ENCODE peak calls at places on chromosomes 12 and 14, in four cellular contexts. I, H, O and L are unnamed samples.

GRCh38 chr14:38238332-38238731 is 17.6 kb downstream of the CLEC14A start:
- DNase-seq in I (no peak), H (no peak), O (no peak), L (no peak)

GRCh38 chr14:24207104-24207543 is 1.6 kb downstream of the TSSK4 start:
- DNase-seq in O (no peak), I (no peak), H (no peak), L (no peak)

GRCh38 chr12:113766880-113767878 is 198.9 kb downstream of the RBM19 start:
- DNase-seq in I (peak; percentile 80), H (peak; percentile 49), O (no peak), L (peak; percentile 15)

GRCh38 chr14:75562048-75562447 is 16.4 kb upstream of the FLVCR2 start:
- DNase-seq in O (no peak), I (no peak), H (no peak), L (no peak)

GRCh38 chr12:56522486-56523193 is 1.0 kb downstream of the RBMS2 start:
- DNase-seq in I (peak; percentile 36), O (peak; percentile 12), H (no peak), L (no peak)

GRCh38 chr12:14410177-14410576 is 44.7 kb downstream of the ATF7IP start:
- DNase-seq in I (no peak), H (no peak), O (no peak), L (no peak)

GRCh38 chr12:90261283-90261682 is 552.6 kb upstream of the ATP2B1 start:
- DNase-seq in O (no peak), H (no peak), I (no peak), L (no peak)

GRCh38 chr14:102316048-102316745 is 3.3 kb upstream of the ZNF839 start:
- DNase-seq in I (no peak), H (peak; percentile 44), O (no peak), L (no peak)

GRCh38 chr14:78697341-78697740 is 527.2 kb downstream of the NRXN3 start:
- DNase-seq in H (peak; percentile 6), I (peak; percentile 7), O (no peak), L (no peak)

GRCh38 chr12:117686210-117686609 is 282.6 kb downstream of the KSR2 start:
- DNase-seq in H (no peak), I (no peak), O (no peak), L (no peak)

GRCh38 chr14:102362084-102362483 is 606 bp downstream of the CINP start:
- DNase-seq in O (no peak), I (peak; percentile 22), H (no peak), L (no peak)

GRCh38 chr12:54257332-54257731 is 22.6 kb downstream of the CBX5 start:
- DNase-seq in O (peak; percentile 4), I (no peak), H (no peak), L (no peak)

GRCh38 chr12:28057856-28058615 is 85.5 kb upstream of the PTHLH start:
- DNase-seq in H (no peak), I (no peak), O (no peak), L (no peak)

GRCh38 chr14:95311752-95312151 is 8.0 kb downstream of the CLMN start:
- DNase-seq in O (no peak), I (peak; percentile 56), H (no peak), L (no peak)

GRCh38 chr14:22978873-22979671 is 3.3 kb downstream of the AJUBA start:
- DNase-seq in I (no peak), O (no peak), H (no peak), L (no peak)

GRCh38 chr14:102279688-102280348 is 25.1 kb downstream of the MOK start:
- DNase-seq in H (peak; percentile 64), I (peak; percentile 87), O (no peak), L (no peak)

GRCh38 chr14:49766839-49767238 is 1.1 kb upstream of the KLHDC2 start:
- DNase-seq in O (no peak), I (no peak), H (no peak), L (no peak)

GRCh38 chr12:64428956-64429355 is 23.0 kb upstream of the TBK1 start:
- DNase-seq in I (no peak), O (no peak), H (no peak), L (no peak)

GRCh38 chr14:95575820-95576473 is 41.1 kb downstream of the GLRX5 start:
- DNase-seq in I (no peak), H (no peak), O (no peak), L (no peak)

GRCh38 chr12:129337413-129337812 is 484.1 kb downstream of the GLT1D1 start:
- DNase-seq in O (peak; percentile 36), H (no peak), I (no peak), L (no peak)

GRCh38 chr12:31989571-31989970 is 30.4 kb downstream of the RESF1 start:
- DNase-seq in H (no peak), I (no peak), O (no peak), L (no peak)

GRCh38 chr12:104539063-104539462 is 82.3 kb downstream of the CHST11 start:
- DNase-seq in O (no peak), H (no peak), I (no peak), L (no peak)

GRCh38 chr14:28406181-28406580 is 360.4 kb upstream of the FOXG1 start:
- DNase-seq in H (no peak), I (no peak), O (no peak), L (no peak)

GRCh38 chr12:55009171-55009570 is 10.6 kb upstream of the NEUROD4 start:
- DNase-seq in I (no peak), H (no peak), O (no peak), L (no peak)

GRCh38 chr12:50112456-50113218 is 601 bp downstream of the COX14 start:
- DNase-seq in O (peak; percentile 56), H (peak; percentile 49), I (peak; percentile 66), L (no peak)

GRCh38 chr12:67649165-67650126 is 901 bp downstream of the DYRK2 start:
- DNase-seq in H (no peak), O (peak; percentile 64), I (peak; percentile 31), L (peak; percentile 50)

GRCh38 chr14:64682173-64682710 is 22.0 kb upstream of the PLEKHG3 start:
- DNase-seq in O (no peak), H (no peak), I (no peak), L (no peak)

DNA sequence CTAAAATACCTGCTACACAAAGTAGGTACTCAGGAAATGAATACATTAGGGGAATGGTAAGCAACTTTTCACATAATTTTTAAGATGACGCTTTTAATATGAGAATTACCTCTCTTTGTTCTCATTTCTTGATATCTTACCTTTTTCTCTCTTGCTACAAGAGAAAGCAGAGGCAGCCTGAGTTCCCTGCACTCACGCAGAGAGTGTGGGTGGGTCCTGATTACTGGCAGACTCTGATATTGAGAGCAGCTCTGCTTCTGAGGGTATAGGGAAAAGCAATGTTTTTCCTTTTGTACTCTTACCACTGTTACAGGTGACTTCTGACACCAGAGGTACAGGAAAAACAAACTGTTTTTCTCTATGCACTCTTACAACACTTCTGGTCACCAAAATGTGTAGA is 420.2 kb upstream of the TMTC1 start:
- DNase-seq in I (no peak), H (no peak), O (no peak), L (no peak)
- TF ChIP-seq RNF2 in I (no peak), H (no peak), O (no peak), L (no peak)

DNA sequence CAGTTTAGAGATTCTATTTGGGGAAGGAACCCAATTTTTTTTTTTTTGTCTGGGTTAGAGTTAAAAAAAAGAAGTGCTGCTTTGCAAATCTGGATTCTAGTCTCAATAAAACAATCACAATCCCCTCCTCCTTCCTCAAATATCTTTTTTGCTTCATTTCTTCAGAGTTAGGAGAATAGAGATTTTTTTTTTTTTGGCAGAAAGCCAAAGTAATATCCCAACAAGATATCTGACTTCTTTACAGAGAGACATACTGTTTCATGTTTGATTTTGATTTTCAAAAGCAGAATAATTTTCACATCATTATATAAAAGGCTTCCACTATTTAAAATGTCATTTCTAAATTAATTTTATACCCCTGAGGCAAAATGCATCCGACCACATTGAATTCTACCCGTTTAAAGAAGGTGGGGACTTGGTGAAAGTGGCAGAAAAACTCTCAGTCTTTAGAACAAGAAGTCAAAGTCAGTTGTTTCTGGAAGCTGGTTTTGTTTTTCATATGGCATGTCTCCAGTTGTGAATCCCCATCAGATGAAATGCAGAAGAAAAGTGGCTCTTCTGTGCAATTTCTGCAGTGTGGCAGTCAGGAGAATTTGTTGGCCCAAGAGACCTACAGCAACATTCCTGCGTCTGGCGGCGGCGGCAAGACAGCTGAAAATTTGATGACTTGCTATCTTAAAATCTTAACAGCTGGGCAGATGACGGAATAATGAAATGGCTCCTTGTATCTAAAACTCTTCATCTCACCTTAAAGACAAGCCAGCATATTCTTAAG is 201.7 kb downstream of the FOXN3 start:
- DNase-seq in O (no peak), I (no peak), H (no peak), L (no peak)
- TF ChIP-seq RNF2 in O (no peak), I (no peak), H (no peak), L (no peak)

DNA sequence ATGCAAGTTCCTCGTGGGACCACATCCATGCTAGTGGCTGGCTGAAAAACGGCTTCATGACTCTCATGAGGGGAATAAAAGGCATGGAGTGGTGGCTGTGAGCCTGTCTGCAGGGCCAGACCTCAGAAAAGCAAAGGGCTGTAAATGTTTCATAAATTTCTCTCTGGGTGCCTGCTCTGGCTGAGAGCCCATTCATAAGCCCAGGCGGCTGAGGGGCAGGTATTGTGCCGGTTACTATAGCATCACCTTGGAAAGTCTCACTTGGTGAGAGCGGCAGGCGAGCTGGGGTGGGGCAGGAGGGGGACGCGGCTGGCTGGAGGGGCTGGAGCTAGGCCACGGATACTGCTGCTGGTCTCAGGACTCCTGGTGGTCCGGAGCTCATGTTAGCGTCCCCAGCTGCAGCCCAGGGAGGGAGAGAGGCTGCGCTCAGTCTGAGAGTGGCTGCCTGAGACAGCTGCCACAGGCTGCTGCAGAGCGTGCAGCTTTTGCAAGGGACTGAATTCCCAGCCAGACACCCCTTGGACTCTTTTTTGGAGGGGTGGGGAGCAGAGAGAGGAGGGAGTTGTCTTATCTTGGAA is at the start of gene SLC17A8:
- DNase-seq in O (no peak), H (no peak), I (no peak), L (peak; percentile 63)
- TF ChIP-seq RNF2 in O (no peak), H (no peak), I (no peak), L (no peak)

GRCh38 chr12:2624543-2625266 is 170.1 kb upstream of the FKBP4 start:
- DNase-seq in O (peak; percentile 51), H (no peak), I (no peak), L (peak; percentile 62)
- TF ChIP-seq RNF2 in O (no peak), H (no peak), I (no peak), L (no peak)